ENCODE peak calls at places on chromosomes 1 and 21, in nine cellular contexts. E is breast epithelium, M is neuronal stem cell, X is aorta, C is Panc1, U is IMR-90, Z is uterus, A is K562, F is cardiac muscle cell. I is an unnamed sample. For H3K4me1, the result is how much of the 10 kb centered on the place peaks cover.

GRCh38 chr1:39576016-39576657 is 453 bp downstream of the PABPC4 start:
- DNase-seq in C (no peak), U (no peak), M (peak), F (peak), Z (no peak), A (peak), X (peak), E (no peak), I (no peak)

GRCh38 chr1:59532102-59532501 is 235.2 kb downstream of the FGGY start:
- DNase-seq in F (no peak), M (no peak), E (no peak), C (no peak), Z (no peak), U (no peak), A (no peak), X (no peak), I (no peak)

GRCh38 chr1:218344814-218345672 is at the start of gene TGFB2:
- DNase-seq in A (peak), X (peak), Z (peak), U (peak), C (peak), F (peak), M (no peak), E (peak), I (no peak)

GRCh38 chr1:87127581-87127980 is 201.1 kb upstream of the LMO4 start:
- DNase-seq in U (no peak), X (no peak), E (no peak), C (no peak), F (no peak), A (no peak), M (no peak), Z (no peak), I (no peak)

GRCh38 chr1:23383547-23384311 is 14.1 kb upstream of the ZNF436 start:
- DNase-seq in C (no peak), A (no peak), E (no peak), F (no peak), U (no peak), M (no peak), X (no peak), Z (no peak), I (no peak)

GRCh38 chr1:145782166-145783099 is 41.5 kb downstream of the RNF115 start:
- DNase-seq in Z (no peak), A (no peak), X (no peak), U (peak), M (no peak), F (no peak), C (peak), E (no peak), I (no peak)

GRCh38 chr1:96445296-96445695 is 276.3 kb upstream of the PTBP2 start:
- DNase-seq in X (no peak), U (no peak), M (no peak), Z (no peak), F (no peak), C (no peak), A (no peak), E (no peak), I (no peak)

GRCh38 chr1:228311091-228311490 is 95.5 kb downstream of the TRIM11 start:
- DNase-seq in F (no peak), M (no peak), U (no peak), C (no peak), X (no peak), Z (no peak), A (no peak), E (no peak), I (no peak)

GRCh38 chr1:166905930-166906329 is 29.9 kb upstream of the TADA1 start:
- DNase-seq in M (no peak), U (peak), C (no peak), X (no peak), F (no peak), Z (no peak), A (no peak), E (no peak), I (no peak)

GRCh38 chr1:181061891-181062777 is 26.4 kb upstream of the IER5 start:
- DNase-seq in Z (no peak), E (no peak), F (no peak), U (no peak), C (no peak), X (no peak), M (no peak), A (no peak), I (no peak)

GRCh38 chr1:24830680-24831272 is 85.5 kb downstream of the CLIC4 start:
- DNase-seq in M (peak), C (peak), X (no peak), E (no peak), A (peak), F (peak), Z (no peak), U (peak), I (no peak)

GRCh38 chr1:12180315-12180714 is 13.5 kb downstream of the TNFRSF1B start:
- DNase-seq in A (no peak), C (no peak), U (no peak), F (no peak), X (no peak), E (peak), Z (peak), M (no peak), I (no peak)

GRCh38 chr21:28635541-28635940 is 357.1 kb downstream of the LTN1 start:
- DNase-seq in Z (no peak), U (no peak), X (no peak), E (no peak), A (no peak), F (no peak), C (no peak), M (no peak), I (no peak)

GRCh38 chr21:43662286-43662685 is 2.9 kb downstream of the RRP1B start:
- DNase-seq in A (no peak), E (no peak), M (no peak), C (no peak), U (peak), Z (no peak), X (no peak), F (no peak), I (no peak)

GRCh38 chr1:192809286-192810252 is 730 bp downstream of the RGS2 start:
- DNase-seq in U (peak), F (peak), X (no peak), M (peak), E (no peak), A (peak), Z (peak), C (no peak), I (no peak)

GRCh38 chr1:25562101-25562927 is 18.9 kb downstream of the LDLRAP1 start:
- DNase-seq in Z (no peak), E (peak), F (no peak), X (no peak), A (peak), U (no peak), C (no peak), M (no peak), I (no peak)

GRCh38 chr1:242523282-242523967 is 1.1 kb downstream of the PLD5 start:
- DNase-seq in F (peak), U (no peak), E (no peak), Z (no peak), M (peak), C (no peak), X (no peak), A (no peak), I (no peak)

GRCh38 chr1:201362906-201363305 is 14.6 kb downstream of the TNNT2 start:
- DNase-seq in E (no peak), C (no peak), A (no peak), X (peak), F (no peak), M (no peak), Z (no peak), U (no peak), I (no peak)

GRCh38 chr1:6392081-6392879 is 1.3 kb downstream of the ACOT7 start:
- DNase-seq in Z (no peak), X (no peak), C (no peak), M (no peak), A (no peak), F (no peak), U (no peak), E (no peak), I (no peak)

DNA sequence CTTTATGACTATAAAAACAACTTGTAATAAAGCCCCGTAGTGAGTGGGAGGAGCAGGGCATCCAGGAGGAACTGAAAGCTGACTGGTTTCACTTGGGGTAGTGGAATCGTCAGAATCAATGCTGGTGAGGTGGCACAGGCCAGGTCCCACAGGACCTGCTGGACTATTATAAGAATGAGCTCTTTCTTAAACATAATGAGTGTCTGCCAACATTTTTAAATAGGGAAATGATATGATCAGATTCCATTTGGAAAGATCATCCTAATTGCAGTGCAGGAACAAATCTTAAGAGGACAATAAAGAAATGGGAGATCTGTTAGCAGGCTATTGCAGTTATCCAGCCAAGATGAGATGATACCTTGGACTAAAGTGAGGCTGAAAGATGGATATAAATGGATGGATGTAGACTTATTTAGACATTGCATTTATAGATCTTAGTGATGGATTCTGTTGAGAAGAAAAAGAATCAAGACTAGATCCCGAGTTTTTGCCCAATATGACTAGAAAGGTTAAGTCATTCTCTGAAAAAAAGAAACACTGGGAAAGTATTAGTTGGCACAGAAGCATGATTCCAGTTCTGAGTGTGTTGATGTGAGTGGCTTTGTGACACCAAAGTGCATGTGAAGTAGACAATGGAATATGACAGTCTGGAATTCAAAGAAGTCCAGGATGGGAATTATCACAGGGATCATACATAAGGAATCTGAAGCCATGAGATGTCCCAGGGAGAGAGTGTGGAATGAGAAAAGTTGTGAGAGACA is 153.3 kb upstream of the SGIP1 start:
- DNase-seq in U (no peak), M (no peak), C (no peak), F (no peak), A (no peak), Z (no peak), E (peak), X (no peak), I (no peak)
- H3K4me1 ChIP-seq in U (under half), M (under half), C (under half), F (under half), A (under half), Z (under half), E (under half), X (under half), I (under half)

DNA sequence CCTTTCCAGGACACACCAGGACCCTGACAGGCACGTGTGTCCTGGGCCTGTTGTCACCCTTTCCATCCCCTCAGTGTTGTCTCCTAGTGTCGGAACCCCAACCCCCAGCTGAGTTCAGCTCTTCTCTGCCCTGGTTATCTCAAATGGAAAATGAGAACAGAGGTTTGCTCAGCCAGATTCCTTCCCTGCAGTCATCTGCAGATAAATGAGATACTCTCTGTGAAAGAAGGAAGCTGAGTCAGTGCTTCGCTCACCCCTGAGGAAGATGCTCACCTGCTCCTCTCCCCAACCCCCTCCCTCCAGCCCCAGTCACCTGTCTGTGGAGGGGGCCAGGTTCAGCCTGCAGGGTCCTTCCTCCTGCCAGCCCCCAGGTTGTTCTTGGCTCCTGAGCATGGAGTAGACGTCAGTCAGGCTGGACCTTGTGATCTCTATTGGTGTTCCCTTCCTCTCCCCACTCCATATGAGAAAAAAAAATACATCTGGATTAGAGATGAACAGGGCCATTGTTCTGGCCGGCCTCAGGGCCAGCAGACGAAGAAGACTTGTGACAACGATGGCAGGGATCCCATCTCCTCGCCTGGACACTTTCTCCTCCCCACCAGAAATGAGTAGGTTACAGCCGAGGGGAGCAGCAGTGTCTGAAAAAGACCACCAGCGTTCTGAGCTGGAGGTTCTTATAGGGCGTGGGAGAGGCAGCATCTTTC is 20.9 kb downstream of the PHGDH start:
- DNase-seq in A (no peak), F (no peak), C (no peak), M (no peak), U (no peak), X (no peak), E (peak), Z (no peak), I (no peak)
- H3K27ac ChIP-seq in A (no peak), F (no peak), C (no peak), M (no peak), U (no peak), X (no peak), E (peak), Z (no peak), I (no peak)

DNA sequence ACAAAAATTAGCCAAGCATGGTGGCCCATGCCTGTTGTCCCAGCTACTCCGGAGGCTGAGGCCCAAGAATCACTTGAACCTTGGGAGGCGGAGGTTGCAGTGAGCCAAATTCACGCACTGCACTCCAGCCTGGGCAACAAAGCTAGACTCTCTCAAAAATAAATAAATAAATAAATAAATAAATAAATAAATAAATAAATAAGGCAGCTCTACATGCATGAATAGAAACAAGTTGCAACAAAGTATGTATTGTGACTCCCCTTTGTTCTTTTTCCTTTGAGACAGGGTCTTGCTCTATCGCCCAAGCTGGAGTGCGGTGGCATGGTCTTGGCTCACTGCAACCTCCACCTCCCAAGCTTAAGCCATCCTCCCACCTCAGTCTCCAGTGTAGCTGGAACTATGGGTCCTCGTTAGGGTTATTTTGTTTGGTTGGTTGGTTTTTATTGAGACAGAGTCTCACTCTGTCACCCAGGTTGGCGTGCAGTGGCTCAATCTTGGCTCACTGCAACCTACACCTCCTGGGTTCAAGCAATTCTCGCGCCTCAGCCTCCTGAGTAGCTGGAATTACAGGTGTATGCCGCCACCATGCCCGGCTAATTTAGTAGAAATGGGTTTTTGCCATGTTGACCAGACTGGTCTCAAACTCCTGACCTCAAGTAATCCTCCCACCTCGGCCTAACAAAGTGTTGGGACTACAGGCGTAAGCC is 8.0 kb downstream of the USP48 start:
- DNase-seq in M (no peak), Z (no peak), F (no peak), E (no peak), U (no peak), X (peak), C (no peak), A (no peak), I (no peak)
- H3K4me1 ChIP-seq in M (under half), Z (under half), F (under half), E (under half), U (under half), X (under half), C (under half), A (under half), I (under half)

DNA sequence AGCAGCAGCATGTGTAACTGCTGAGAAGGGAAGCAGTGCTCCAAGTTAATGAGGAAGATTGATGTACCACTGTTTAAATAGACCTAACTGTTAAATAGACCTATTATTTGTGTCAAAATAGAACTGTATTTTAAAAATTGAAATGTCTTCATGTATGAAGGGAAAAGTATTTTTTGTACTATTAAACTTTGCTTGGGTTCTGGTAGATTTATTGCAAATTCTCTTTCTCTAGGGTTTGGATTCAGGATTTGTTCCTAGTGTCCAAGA is 128.3 kb downstream of the OSBPL9 start:
- DNase-seq in E (no peak), Z (no peak), M (no peak), X (no peak), A (no peak), U (no peak), C (no peak), F (no peak), I (no peak)
- H3K27ac ChIP-seq in E (no peak), Z (no peak), M (no peak), X (no peak), A (peak), U (no peak), C (no peak), F (peak), I (no peak)

GRCh38 chr1:37998913-37999433 is 6.3 kb downstream of the FHL3 start:
- DNase-seq in C (no peak), X (peak), F (no peak), A (no peak), M (no peak), Z (peak), U (no peak), E (no peak), I (no peak)

GRCh38 chr1:38000233-38000528 is 5.1 kb downstream of the FHL3 start:
- DNase-seq in A (no peak), F (no peak), U (no peak), C (no peak), M (no peak), X (no peak), Z (no peak), E (no peak), I (no peak)

GRCh38 chr1:37997256-37998088 is 7.7 kb upstream of the SF3A3 start:
- DNase-seq in A (no peak), F (no peak), Z (no peak), E (no peak), C (no peak), X (peak), M (no peak), U (no peak), I (peak)

GRCh38 chr1:37999434-38000232 is 5.7 kb downstream of the FHL3 start:
- DNase-seq in X (peak), A (peak), Z (peak), U (peak), F (no peak), E (peak), C (no peak), M (no peak), I (no peak)

DNA sequence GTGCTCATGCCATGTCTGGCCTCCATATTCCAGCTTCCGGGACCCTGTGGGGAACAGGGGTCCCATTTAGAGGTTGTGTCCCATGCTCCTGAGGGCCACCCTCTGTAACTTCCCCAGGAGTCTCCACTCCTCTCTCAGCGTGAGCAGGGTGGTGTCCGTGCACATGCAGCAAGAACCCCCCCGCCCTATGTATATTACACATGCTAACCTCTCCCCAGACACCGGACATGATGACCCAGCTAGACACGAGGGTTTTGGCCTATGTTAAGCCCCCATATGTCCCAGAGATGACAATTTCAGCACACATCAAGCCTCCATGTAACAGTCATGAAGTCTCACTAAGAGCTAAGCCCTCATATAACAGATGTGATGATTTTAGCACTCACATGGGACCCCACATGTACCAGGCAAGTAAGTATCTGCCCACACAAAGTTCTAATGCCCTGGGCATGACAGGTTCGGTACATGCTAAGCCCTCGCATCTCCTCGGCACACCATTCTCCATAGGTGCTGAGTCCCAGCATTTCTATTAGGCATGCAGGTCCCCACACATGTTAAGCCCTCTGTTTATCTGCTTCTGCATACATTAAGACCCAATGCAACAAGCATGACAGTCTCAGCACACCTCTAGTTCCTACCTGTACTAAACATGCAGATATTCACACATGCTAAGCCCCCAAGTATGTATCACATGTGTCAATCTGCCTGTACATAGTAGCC is 7.1 kb downstream of the FHL3 start:
- DNase-seq in E (no peak), F (no peak), M (no peak), X (no peak), C (no peak), Z (no peak), U (no peak), A (no peak), I (no peak)
- H3K4me1 ChIP-seq in E (under half), F (under half), M (under half), X (under half), C (under half), Z (under half), U (under half), A (half or more), I (half or more)

GRCh38 chr1:61952675-61953074 is 210.4 kb downstream of the PATJ start:
- DNase-seq in A (no peak), X (no peak), F (no peak), E (no peak), C (no peak), U (no peak), M (no peak), Z (no peak), I (no peak)

GRCh38 chr1:61953790-61954150 is 211.5 kb downstream of the PATJ start:
- DNase-seq in C (no peak), M (no peak), F (no peak), X (no peak), E (no peak), Z (no peak), U (no peak), A (no peak), I (no peak)

GRCh38 chr1:61951731-61952585 is 209.7 kb downstream of the PATJ start:
- DNase-seq in C (no peak), A (no peak), F (peak), U (peak), X (no peak), Z (no peak), M (peak), E (no peak), I (no peak)

GRCh38 chr1:61955261-61955660 is 213.0 kb downstream of the PATJ start:
- DNase-seq in U (no peak), C (no peak), Z (no peak), F (no peak), A (no peak), X (no peak), E (no peak), M (no peak), I (no peak)

DNA sequence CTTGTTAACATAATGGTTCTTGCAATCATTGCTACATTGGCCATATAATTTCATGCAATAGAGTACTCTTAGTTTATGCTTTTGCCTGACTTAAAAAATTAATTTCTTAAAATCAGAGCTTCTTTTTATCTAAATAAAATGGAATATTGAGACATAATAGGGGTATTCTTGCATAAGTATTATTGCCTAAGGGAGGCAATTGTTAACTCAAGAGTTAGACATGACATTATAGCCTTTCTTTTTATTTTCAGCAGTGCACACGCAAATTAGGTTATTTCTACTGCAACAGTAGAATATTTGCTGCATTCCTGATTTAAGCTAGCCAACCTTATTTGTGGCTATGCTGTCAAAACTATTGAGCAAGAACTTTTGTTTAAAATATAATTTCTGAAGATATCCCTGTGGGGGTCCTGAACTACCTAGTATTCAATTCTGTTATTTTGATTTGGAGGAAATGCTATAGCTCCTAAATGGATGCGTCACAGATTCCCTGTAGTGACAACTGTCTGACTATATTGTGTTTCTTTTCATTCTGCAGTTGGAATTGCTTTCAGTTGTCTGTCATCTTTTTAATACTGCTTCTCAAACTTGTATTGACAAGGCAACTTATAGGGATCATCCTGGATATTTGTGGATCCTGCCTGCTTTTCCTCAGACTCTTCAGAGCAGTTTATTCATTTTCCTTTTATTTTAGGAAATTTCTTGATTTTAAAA is 211.0 kb downstream of the PATJ start:
- DNase-seq in M (no peak), U (no peak), E (no peak), Z (no peak), C (no peak), F (no peak), X (no peak), A (no peak), I (no peak)
- H3K27ac ChIP-seq in M (no peak), U (no peak), E (no peak), Z (no peak), C (no peak), F (no peak), X (no peak), A (no peak), I (no peak)